ENCODE peak calls at places on chromosomes 16 and 17, in ten cellular contexts. C is natural killer cell, B is AG09309, K is H9, E is PC-9, I is endothelial cell, Y is heart right ventricle, S is thoracic aorta, N is AG09319, A is BE2C. Q is an unnamed sample.

GRCh38 chr16:48075398-48075797 is 80.4 kb downstream of the ABCC12 start:
- DNase-seq in C (no peak), B (no peak), K (no peak), E (no peak), I (no peak), Y (no peak), S (no peak), N (no peak), A (no peak), Q (no peak)

GRCh38 chr17:74282587-74283370 is 8.7 kb downstream of the DNAI2 start:
- DNase-seq in C (peak; percentile 39), B (no peak), K (no peak), E (no peak), I (no peak), Y (no peak), S (no peak), N (no peak), A (no peak), Q (no peak)

GRCh38 chr17:59748591-59748990 is 41.1 kb downstream of the VMP1 start:
- DNase-seq in C (no peak), B (no peak), K (no peak), E (no peak), I (no peak), Y (no peak), S (no peak), N (no peak), A (no peak), Q (no peak)

GRCh38 chr17:81187586-81188490 is 21.8 kb upstream of the AATK start:
- DNase-seq in C (no peak), B (no peak), K (no peak), E (no peak), I (no peak), Y (no peak), S (no peak), N (no peak), A (no peak), Q (no peak)

GRCh38 chr17:49210158-49211029 is at the start of the genes ABI3 and GNGT2:
- DNase-seq in C (peak; percentile 51), B (no peak), K (peak; percentile 74), E (no peak), I (peak; percentile 50), Y (peak; percentile 72), S (no peak), N (no peak), A (no peak), Q (peak; percentile 35)

GRCh38 chr17:40471856-40472732 is 28.8 kb downstream of the IGFBP4 start:
- DNase-seq in C (no peak), B (no peak), K (no peak), E (no peak), I (no peak), Y (no peak), S (no peak), N (no peak), A (no peak), Q (no peak)

GRCh38 chr16:82671743-82672142 is 45.0 kb downstream of the CDH13 start:
- DNase-seq in C (no peak), B (no peak), K (no peak), E (no peak), I (no peak), Y (no peak), S (no peak), N (no peak), A (no peak), Q (no peak)

GRCh38 chr16:4409081-4409932 is 7.1 kb downstream of the CORO7 start:
- DNase-seq in C (no peak), B (no peak), K (peak; percentile 41), E (no peak), I (no peak), Y (no peak), S (no peak), N (no peak), A (no peak), Q (no peak)

GRCh38 chr17:31739300-31739699 is 119.7 kb downstream of the COPRS start:
- DNase-seq in C (no peak), B (peak; percentile 86), K (no peak), E (no peak), I (no peak), Y (no peak), S (no peak), N (no peak), A (no peak), Q (no peak)

GRCh38 chr16:66906916-66907836 is 11.5 kb downstream of the CDH16 start:
- DNase-seq in C (no peak), B (no peak), K (no peak), E (no peak), I (no peak), Y (peak; percentile 32), S (no peak), N (no peak), A (no peak), Q (no peak)

GRCh38 chr16:72371307-72372081 is 199.5 kb upstream of the PMFBP1 start:
- DNase-seq in C (no peak), B (peak; percentile 55), K (peak; percentile 75), E (peak; percentile 15), I (peak; percentile 5), Y (no peak), S (no peak), N (no peak), A (peak; percentile 49), Q (peak; percentile 66)

GRCh38 chr17:62648247-62648953 is 20.9 kb downstream of the MRC2 start:
- DNase-seq in C (no peak), B (no peak), K (no peak), E (no peak), I (no peak), Y (no peak), S (no peak), N (no peak), A (no peak), Q (no peak)

GRCh38 chr16:30715777-30716445 is 16.9 kb downstream of the SRCAP start:
- DNase-seq in C (peak; percentile 44), B (no peak), K (no peak), E (no peak), I (no peak), Y (no peak), S (no peak), N (no peak), A (peak; percentile 56), Q (no peak)

GRCh38 chr17:13372432-13372831 is 229.3 kb downstream of the HS3ST3A1 start:
- DNase-seq in C (no peak), B (no peak), K (no peak), E (no peak), I (no peak), Y (no peak), S (no peak), N (no peak), A (no peak), Q (no peak)

GRCh38 chr17:66025551-66025950 is 166.4 kb downstream of the CEP112 start:
- DNase-seq in C (no peak), B (peak; percentile 7), K (no peak), E (no peak), I (no peak), Y (no peak), S (no peak), N (no peak), A (no peak), Q (no peak)

GRCh38 chr17:82647593-82648164 is 565 bp downstream of the WDR45B start:
- DNase-seq in C (peak; percentile 40), B (no peak), K (no peak), E (peak; percentile 23), I (peak; percentile 51), Y (peak; percentile 41), S (no peak), N (no peak), A (peak; percentile 38), Q (peak; percentile 60)

GRCh38 chr17:45925311-45925710 is 31.0 kb downstream of the MAPT start:
- DNase-seq in C (no peak), B (no peak), K (no peak), E (no peak), I (no peak), Y (no peak), S (no peak), N (no peak), A (no peak), Q (no peak)
- TF ChIP-seq CTCF in C (no peak), B (no peak), K (no peak), E (no peak), I (no peak), Y (no peak), S (no peak), N (no peak), A (no peak), Q (no peak)

GRCh38 chr16:85634747-85635544 is 21.8 kb downstream of the GSE1 start:
- DNase-seq in C (no peak), B (no peak), K (peak; percentile 52), E (no peak), I (peak; percentile 38), Y (no peak), S (no peak), N (no peak), A (peak; percentile 49), Q (peak; percentile 74)
- TF ChIP-seq CTCF in C (no peak), B (peak; percentile 12), K (peak; percentile 54), E (no peak), I (peak; percentile 11), Y (no peak), S (no peak), N (no peak), A (peak; percentile 58), Q (peak; percentile 47)

DNA sequence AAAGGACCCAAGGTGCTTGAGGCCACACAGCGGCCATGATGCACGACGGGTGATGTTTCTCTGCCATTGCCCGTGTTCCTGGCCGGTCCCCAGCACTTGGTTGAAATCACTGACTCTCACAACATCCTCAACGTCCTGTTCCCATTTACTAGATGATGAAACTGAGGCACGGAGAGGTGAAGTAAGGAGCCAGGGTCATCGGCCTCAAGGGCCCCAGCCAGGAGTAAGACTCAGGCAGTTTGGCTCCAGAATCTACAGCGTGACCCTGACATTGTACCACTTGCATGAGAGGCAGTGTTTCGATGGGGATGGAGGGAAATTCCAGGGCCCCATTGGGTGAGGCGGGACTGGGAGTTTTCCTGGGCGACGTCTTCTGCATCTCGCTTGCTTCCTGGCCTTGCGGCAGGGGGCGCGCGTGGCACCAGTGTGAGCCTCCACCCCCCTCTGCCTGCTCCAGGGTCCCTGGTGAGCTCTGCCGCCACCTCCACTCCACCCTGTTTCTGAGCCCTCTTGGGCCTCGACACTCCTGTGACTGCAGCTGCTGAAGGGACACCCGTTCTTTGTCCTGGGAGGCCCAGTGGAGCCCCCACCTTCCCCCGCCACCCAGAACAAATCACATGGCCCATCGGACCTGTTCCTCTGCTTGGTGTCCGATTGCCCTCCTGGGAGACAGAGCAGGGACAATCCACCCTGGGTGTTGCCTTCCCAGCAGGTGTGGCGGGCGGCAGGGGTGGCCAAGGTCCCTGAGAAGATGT is 133.0 kb upstream of the GSE1 start:
- DNase-seq in C (no peak), B (no peak), K (peak; percentile 67), E (peak; percentile 68), I (no peak), Y (no peak), S (no peak), N (no peak), A (peak; percentile 89), Q (peak; percentile 47)
- TF ChIP-seq CTCF in C (peak; percentile 18), B (no peak), K (peak; percentile 58), E (peak; percentile 64), I (no peak), Y (peak; percentile 11), S (peak; percentile 27), N (no peak), A (peak; percentile 69), Q (peak; percentile 19)

DNA sequence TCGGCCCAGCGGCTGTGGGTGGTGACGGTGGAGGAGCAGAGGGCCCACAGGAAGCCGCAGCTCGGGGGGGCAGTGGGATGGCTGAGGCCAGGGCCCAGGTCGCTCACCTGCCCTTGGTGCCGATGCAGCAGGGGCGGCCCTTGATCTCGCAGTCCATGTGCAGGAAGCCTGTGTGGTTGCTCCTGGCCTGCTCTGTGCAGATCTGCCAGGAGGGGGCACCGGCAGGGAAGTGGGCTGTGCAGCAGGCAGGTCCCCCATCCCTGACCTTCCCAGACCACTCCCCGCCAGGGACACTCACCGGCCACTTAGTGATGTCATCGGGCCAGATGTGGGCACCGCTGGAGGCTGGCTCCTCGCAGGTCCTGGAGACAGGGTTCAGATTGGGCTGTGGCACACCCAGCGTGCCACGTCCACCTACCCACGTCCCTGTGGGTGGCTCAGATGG is 6.2 kb downstream of the AANAT start:
- DNase-seq in C (no peak), B (no peak), K (peak; percentile 89), E (no peak), I (peak; percentile 66), Y (no peak), S (no peak), N (no peak), A (peak; percentile 52), Q (peak; percentile 61)
- TF ChIP-seq CTCF in C (no peak), B (peak; percentile 38), K (peak; percentile 69), E (no peak), I (peak; percentile 44), Y (no peak), S (no peak), N (no peak), A (peak; percentile 39), Q (peak; percentile 44)